ENCODE peak calls at places on chromosome 7, in six cellular contexts. E is endothelial cell of umbilical vein, S is sigmoid colon, K is body of pancreas, H is K562, I is suprapubic skin. G is an unnamed sample. For H3K4me1, the result is how much of the 10 kb centered on the place peaks cover.

GRCh38 chr7:5686131-5686530 is 95.3 kb downstream of the RNF216 start:
- DNase-seq in E (no peak), I (no peak), S (no peak), K (no peak), H (no peak), G (no peak)

GRCh38 chr7:101442426-101443070 is 79.9 kb downstream of the COL26A1 start:
- DNase-seq in S (no peak), K (no peak), H (no peak), I (no peak), E (no peak), G (no peak)

GRCh38 chr7:137471128-137471527 is 127.6 kb upstream of the PTN start:
- DNase-seq in H (no peak), I (no peak), K (no peak), S (no peak), E (no peak), G (no peak)

GRCh38 chr7:107946451-107946850 is 55.5 kb downstream of the DLD start:
- DNase-seq in K (no peak), E (no peak), S (no peak), H (no peak), I (no peak), G (no peak)

GRCh38 chr7:132145063-132145462 is 431.2 kb downstream of the PLXNA4 start:
- DNase-seq in I (no peak), H (no peak), K (no peak), S (no peak), E (no peak), G (no peak)

GRCh38 chr7:102210787-102211186 is 75.9 kb upstream of the SH2B2 start:
- DNase-seq in H (no peak), I (no peak), K (no peak), S (no peak), E (no peak), G (no peak)

GRCh38 chr7:64907641-64908326 is 4.7 kb downstream of the ZNF273 start:
- DNase-seq in S (no peak), E (no peak), H (no peak), K (no peak), I (no peak), G (no peak)

GRCh38 chr7:124722292-124722691 is 43.3 kb downstream of the GPR37 start:
- DNase-seq in H (no peak), S (no peak), E (peak), K (no peak), I (no peak), G (no peak)

GRCh38 chr7:101549734-101550133 is 79.4 kb downstream of the MYL10 start:
- DNase-seq in H (no peak), E (no peak), S (peak), K (no peak), I (peak), G (no peak)

GRCh38 chr7:47836513-47837202 is 111.6 kb downstream of the PKD1L1 start:
- DNase-seq in K (no peak), E (no peak), I (no peak), S (no peak), H (no peak), G (no peak)

GRCh38 chr7:74503061-74503460 is 49.4 kb downstream of the GTF2IRD1 start:
- DNase-seq in H (no peak), E (no peak), K (peak), S (no peak), I (no peak), G (no peak)

GRCh38 chr7:99357701-99358490 is 16.6 kb upstream of the ARPC1B start:
- DNase-seq in I (no peak), K (no peak), E (no peak), S (peak), H (no peak), G (no peak)

GRCh38 chr7:39650676-39651075 is 27.3 kb downstream of the RALA start:
- DNase-seq in S (peak), H (no peak), K (no peak), I (peak), E (peak), G (peak)

GRCh38 chr7:98110249-98111022 is 3.8 kb downstream of the LMTK2 start:
- DNase-seq in H (no peak), S (no peak), E (peak), I (no peak), K (peak), G (no peak)

GRCh38 chr7:132092106-132092505 is 484.2 kb downstream of the PLXNA4 start:
- DNase-seq in I (no peak), K (no peak), E (no peak), S (no peak), H (no peak), G (no peak)

GRCh38 chr7:142767861-142768260 is 2.9 kb upstream of the PRSS2 start:
- DNase-seq in E (no peak), K (no peak), I (no peak), S (no peak), H (no peak), G (no peak)

GRCh38 chr7:123170333-123171016 is 29.3 kb downstream of the SLC13A1 start:
- DNase-seq in S (peak), H (no peak), I (no peak), K (no peak), E (no peak), G (no peak)

GRCh38 chr7:50812847-50813475 is 30.3 kb upstream of the GRB10 start:
- DNase-seq in K (peak), H (no peak), S (peak), I (peak), E (peak), G (peak)

GRCh38 chr7:920351-921070 is 34.0 kb downstream of the ADAP1 start:
- DNase-seq in E (no peak), I (peak), K (peak), H (no peak), S (peak), G (no peak)

GRCh38 chr7:88104732-88105131 is 115.1 kb downstream of the SRI start:
- DNase-seq in I (no peak), H (no peak), E (peak), S (no peak), K (no peak), G (no peak)

GRCh38 chr7:24817339-24817738 is 60.1 kb upstream of the GSDME start:
- DNase-seq in E (no peak), K (no peak), I (no peak), S (no peak), H (no peak), G (no peak)

GRCh38 chr7:47355684-47356083 is 226.2 kb downstream of the TNS3 start:
- DNase-seq in H (no peak), K (peak), E (no peak), S (no peak), I (no peak), G (no peak)

GRCh38 chr7:11466517-11467105 is 365.4 kb downstream of the THSD7A start:
- DNase-seq in H (no peak), S (no peak), K (no peak), I (no peak), E (peak), G (no peak)

GRCh38 chr7:144738708-144739314 is 97.0 kb downstream of the TPK1 start:
- DNase-seq in E (peak), S (no peak), K (no peak), H (peak), I (no peak), G (peak)

GRCh38 chr7:132720835-132721234 is 144.6 kb upstream of the PLXNA4 start:
- DNase-seq in S (no peak), H (no peak), K (no peak), I (no peak), E (no peak), G (no peak)

GRCh38 chr7:135981958-135982646 is 4.9 kb upstream of the MTPN start:
- DNase-seq in E (no peak), I (no peak), S (no peak), K (no peak), H (no peak), G (no peak)

GRCh38 chr7:106126170-106126938 is 14.2 kb upstream of the SYPL1 start:
- DNase-seq in I (no peak), K (no peak), H (no peak), S (no peak), E (peak), G (peak)

GRCh38 chr7:28160551-28160991 is 20.0 kb downstream of the JAZF1 start:
- DNase-seq in H (no peak), K (no peak), S (no peak), E (no peak), I (no peak), G (no peak)

GRCh38 chr7:2860627-2861133 is 16.6 kb upstream of the GNA12 start:
- DNase-seq in S (peak), E (no peak), K (peak), H (no peak), I (no peak), G (no peak)

GRCh38 chr7:87091487-87092066 is 32.1 kb upstream of the ELAPOR2 start:
- DNase-seq in E (no peak), K (no peak), H (no peak), I (no peak), S (no peak), G (no peak)

GRCh38 chr7:56105508-56105907 is 768 bp downstream of the CHCHD2 start:
- DNase-seq in H (no peak), K (peak), E (peak), I (no peak), S (no peak), G (no peak)

DNA sequence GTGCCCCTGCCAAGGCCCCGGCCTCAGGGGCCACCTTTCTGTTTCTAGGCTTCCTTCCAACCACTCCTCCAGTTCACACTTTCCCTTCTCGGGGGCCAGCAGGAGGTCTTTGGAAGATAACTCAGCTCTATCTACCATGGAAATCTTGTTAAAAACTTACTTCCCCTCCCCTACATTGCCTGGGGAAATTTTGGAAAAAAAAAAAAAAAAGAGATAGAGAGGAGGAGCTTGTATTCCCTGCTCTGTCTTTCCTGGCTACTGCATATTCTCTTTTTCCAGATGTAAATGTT is 154.2 kb downstream of the BMPER start:
- DNase-seq in S (no peak), I (no peak), K (no peak), E (no peak), H (no peak), G (no peak)
- H3K4me1 ChIP-seq in S (under half), I (under half), K (under half), E (under half), H (under half), G (under half)

GRCh38 chr7:151080522-151081169 is at the start of gene FASTK:
- DNase-seq in E (peak), H (peak), S (peak), K (peak), I (peak), G (peak)
- H3K27ac ChIP-seq in E (peak), H (peak), S (peak), K (peak), I (peak), G (peak)

GRCh38 chr7:128865303-128865702 is 2.6 kb downstream of the ATP6V1F start:
- DNase-seq in S (no peak), K (no peak), E (no peak), H (no peak), I (no peak), G (no peak)

GRCh38 chr7:128863433-128863989 is 855 bp downstream of the ATP6V1F start:
- DNase-seq in S (no peak), I (no peak), K (peak), E (peak), H (peak), G (no peak)

GRCh38 chr7:128861957-128862570 is 592 bp upstream of the ATP6V1F start:
- DNase-seq in E (no peak), S (no peak), H (no peak), K (no peak), I (no peak), G (no peak)

GRCh38 chr7:128860158-128861073 is 2.2 kb upstream of the ATP6V1F start:
- DNase-seq in E (no peak), S (no peak), I (no peak), K (no peak), H (peak), G (no peak)

GRCh38 chr7:128862571-128863432 is at the start of gene ATP6V1F:
- DNase-seq in I (peak), H (peak), K (peak), S (peak), E (peak), G (peak)
- TF ChIP-seq POLR2A in I (peak), H (peak), K (peak), S (peak), E (peak), G (peak)

GRCh38 chr7:115007751-115008150 is 85.9 kb downstream of the MDFIC start:
- DNase-seq in S (no peak), H (no peak), E (no peak), I (no peak), K (no peak), G (no peak)

GRCh38 chr7:115009139-115009538 is 87.2 kb downstream of the MDFIC start:
- DNase-seq in E (no peak), H (no peak), S (no peak), K (no peak), I (no peak), G (no peak)

GRCh38 chr7:115009736-115010435 is 88.0 kb downstream of the MDFIC start:
- DNase-seq in S (peak), I (peak), E (no peak), H (no peak), K (no peak), G (peak)

GRCh38 chr7:115008465-115009114 is 86.7 kb downstream of the MDFIC start:
- DNase-seq in I (peak), H (no peak), E (no peak), K (peak), S (peak), G (peak)

DNA sequence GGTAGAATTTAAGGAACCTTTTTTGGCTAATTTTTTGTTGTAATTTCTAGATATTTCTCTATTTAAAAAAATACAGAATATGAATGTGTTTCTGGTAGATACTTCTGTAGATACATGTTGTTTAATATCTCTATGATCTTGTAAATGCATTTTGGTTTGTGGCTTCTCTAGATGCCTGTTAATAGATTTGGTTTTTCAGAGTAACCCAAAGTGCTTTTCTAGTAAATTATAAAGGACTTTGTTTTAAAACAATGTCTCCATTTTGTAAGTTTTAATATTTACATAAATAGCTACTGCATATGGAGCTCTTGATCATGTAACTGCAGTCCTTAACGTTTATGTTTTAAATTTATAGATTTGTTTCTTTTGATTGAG is 88.5 kb downstream of the MDFIC start:
- DNase-seq in H (no peak), I (no peak), S (no peak), E (no peak), K (no peak), G (no peak)
- H3K4me1 ChIP-seq in H (under half), I (under half), S (under half), E (under half), K (under half), G (under half)

G was measured in tibial nerve.